ENCODE peak calls at places on chromosomes 4 and X, in five cellular contexts. O is SK-N-SH, B is fibroblast of mammary gland, U is sigmoid colon, J is adrenal gland. E is an unnamed sample.

GRCh38 chrX:66994729-66995128 is 355.9 kb upstream of the EDA2R start:
- DNase-seq in J (no peak), B (no peak), O (no peak), U (no peak), E (no peak)

GRCh38 chr4:107380190-107380589 is 339.8 kb downstream of the PAPSS1 start:
- DNase-seq in U (no peak), J (no peak), O (no peak), B (no peak), E (no peak)

GRCh38 chr4:40321671-40322131 is 13.4 kb upstream of the CHRNA9 start:
- DNase-seq in J (peak), U (no peak), B (peak), O (no peak), E (no peak)

GRCh38 chr4:105440890-105441289 is 33.0 kb downstream of the PPA2 start:
- DNase-seq in U (no peak), J (no peak), O (no peak), B (peak), E (no peak)

GRCh38 chr4:149889976-149890375 is 74.3 kb upstream of the IQCM start:
- DNase-seq in J (no peak), O (no peak), U (no peak), B (no peak), E (no peak)

GRCh38 chr4:158722291-158722916 is 792 bp downstream of the PPID start:
- DNase-seq in J (no peak), O (peak), B (peak), U (no peak), E (no peak)

GRCh38 chrX:24219320-24219719 is 69.8 kb downstream of the ZFX start:
- DNase-seq in B (no peak), O (no peak), J (no peak), U (no peak), E (no peak)

GRCh38 chr4:168028568-168028967 is 63.8 kb upstream of the ANXA10 start:
- DNase-seq in B (peak), U (no peak), J (no peak), O (peak), E (peak)

GRCh38 chr4:120293341-120293740 is 226.7 kb upstream of the MAD2L1 start:
- DNase-seq in J (no peak), U (no peak), B (peak), O (no peak), E (no peak)

GRCh38 chrX:21745756-21746155 is 12.2 kb downstream of the SMPX start:
- DNase-seq in U (no peak), J (peak), O (peak), B (peak), E (peak)

GRCh38 chr4:141697116-141697515 is 60.7 kb downstream of the IL15 start:
- DNase-seq in J (no peak), B (no peak), O (no peak), U (no peak), E (no peak)

GRCh38 chr4:89645512-89645911 is 191.4 kb downstream of the SNCA start:
- DNase-seq in B (no peak), J (no peak), O (no peak), U (no peak), E (no peak)

GRCh38 chr4:2255501-2256155 is 6.3 kb downstream of the MXD4 start:
- DNase-seq in O (peak), J (peak), B (peak), U (peak), E (peak)

GRCh38 chrX:49727847-49728246 is 32.1 kb upstream of the PAGE1 start:
- DNase-seq in J (no peak), B (no peak), U (no peak), O (no peak), E (no peak)

GRCh38 chrX:44042124-44042523 is 68.9 kb upstream of the NDP start:
- DNase-seq in B (peak), J (no peak), U (no peak), O (no peak), E (no peak)

GRCh38 chr4:48141048-48141447 is 7.0 kb upstream of the TXK start:
- DNase-seq in O (peak), U (no peak), J (no peak), B (peak), E (no peak)

GRCh38 chr4:182188622-182189021 is 54.6 kb upstream of the TENM3 start:
- DNase-seq in U (no peak), O (no peak), J (no peak), B (peak), E (no peak)

GRCh38 chrX:9859711-9860555 is 73.7 kb downstream of the SHROOM2 start:
- DNase-seq in U (no peak), O (no peak), J (no peak), B (peak), E (no peak)

GRCh38 chrX:84865113-84865512 is 138.6 kb upstream of the APOOL start:
- DNase-seq in J (no peak), O (no peak), B (peak), U (no peak), E (no peak)

GRCh38 chr4:106291678-106292077 is 24.3 kb downstream of the TBCK start:
- DNase-seq in B (no peak), J (no peak), O (no peak), U (no peak), E (no peak)

GRCh38 chr4:25031077-25031606 is 396 bp upstream of the LGI2 start:
- DNase-seq in B (peak), U (peak), J (no peak), O (peak), E (peak)

GRCh38 chr4:158998624-158999023 is 104.3 kb upstream of the RAPGEF2 start:
- DNase-seq in O (no peak), U (no peak), J (no peak), B (peak), E (no peak)

GRCh38 chr4:6250235-6250983 is 19.2 kb upstream of the WFS1 start:
- DNase-seq in O (peak), J (no peak), U (no peak), B (peak), E (no peak)

GRCh38 chrX:40581333-40581910 is 652 bp downstream of the ATP6AP2 start:
- DNase-seq in U (no peak), B (peak), O (no peak), J (no peak), E (no peak)

GRCh38 chr4:182091128-182091527 is 152.1 kb upstream of the TENM3 start:
- DNase-seq in J (no peak), O (no peak), B (no peak), U (no peak), E (no peak)

GRCh38 chr4:186643501-186644315 is 79.9 kb downstream of the FAT1 start:
- DNase-seq in U (no peak), O (no peak), J (no peak), B (peak), E (no peak)

GRCh38 chrX:477441-478012 is 90.8 kb upstream of the PPP2R3B start:
- DNase-seq in J (no peak), B (no peak), U (peak), O (no peak), E (no peak)

GRCh38 chrX:14864626-14865025 is 8.2 kb downstream of the FANCB start:
- DNase-seq in U (no peak), J (no peak), B (peak), O (no peak), E (no peak)

DNA sequence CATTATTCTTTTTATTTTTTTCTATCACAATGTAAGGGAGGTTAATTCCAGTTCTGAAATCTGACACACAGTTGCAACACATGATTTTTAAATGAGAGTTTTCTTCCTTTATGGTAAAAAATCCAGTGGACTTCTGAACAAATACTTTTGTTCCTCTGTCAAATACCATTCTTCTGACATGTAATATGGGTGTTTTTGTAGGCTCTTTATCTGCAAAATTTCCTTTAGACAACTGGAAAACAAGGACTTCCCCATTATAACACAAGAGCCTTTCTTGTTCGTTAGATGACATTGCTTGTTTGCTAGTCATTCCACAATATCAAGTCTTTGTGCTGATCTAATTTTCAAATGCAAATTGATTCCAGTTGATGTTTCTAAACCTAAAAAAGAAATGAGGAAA is 7.7 kb downstream of the FANCB start:
- DNase-seq in J (no peak), O (no peak), U (no peak), B (peak), E (no peak)
- H3K4me3 ChIP-seq in J (no peak), O (no peak), U (no peak), B (no peak), E (no peak)

GRCh38 chr4:108749119-108749518 is 13.7 kb downstream of the ETNPPL start:
- DNase-seq in O (no peak), U (no peak), J (no peak), B (no peak), E (no peak)
- TF ChIP-seq CTCF in O (no peak), U (no peak), J (no peak), B (no peak), E (no peak)

DNA sequence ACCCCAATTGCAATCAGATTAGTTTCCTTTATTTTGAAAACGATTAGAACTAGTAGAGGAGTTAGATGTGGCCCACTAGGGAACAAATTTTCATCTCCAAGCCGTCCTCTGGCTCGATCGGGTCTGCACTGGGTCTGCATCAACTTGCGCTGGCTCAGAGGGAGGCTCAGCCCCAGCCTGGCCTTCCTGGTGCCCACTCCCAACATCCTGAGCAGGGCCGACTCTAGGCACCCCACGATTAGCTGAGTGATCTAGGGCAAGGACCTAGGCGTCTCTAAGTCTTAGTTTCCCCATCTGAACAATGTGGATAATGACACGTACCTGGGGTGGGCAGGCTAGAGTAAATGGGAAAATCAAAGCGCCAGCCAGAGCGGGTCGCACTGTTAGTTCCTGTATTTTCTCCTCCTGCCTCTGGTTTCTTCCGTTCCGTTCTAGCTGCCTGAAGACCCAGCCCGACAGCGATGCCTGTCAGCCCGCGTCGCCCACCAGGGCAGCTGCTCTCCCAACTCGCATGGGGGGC is 7.7 kb upstream of the HAND2 start:
- DNase-seq in U (peak), J (no peak), O (no peak), B (no peak), E (peak)
- H3K4me3 ChIP-seq in U (peak), J (peak), O (peak), B (peak), E (peak)

GRCh38 chr4:87644286-87644685 is 5.8 kb upstream of the DMP1 start:
- DNase-seq in J (no peak), B (no peak), O (no peak), U (no peak), E (no peak)
- TF ChIP-seq CTCF in J (no peak), B (peak), O (peak), U (no peak), E (peak)

DNA sequence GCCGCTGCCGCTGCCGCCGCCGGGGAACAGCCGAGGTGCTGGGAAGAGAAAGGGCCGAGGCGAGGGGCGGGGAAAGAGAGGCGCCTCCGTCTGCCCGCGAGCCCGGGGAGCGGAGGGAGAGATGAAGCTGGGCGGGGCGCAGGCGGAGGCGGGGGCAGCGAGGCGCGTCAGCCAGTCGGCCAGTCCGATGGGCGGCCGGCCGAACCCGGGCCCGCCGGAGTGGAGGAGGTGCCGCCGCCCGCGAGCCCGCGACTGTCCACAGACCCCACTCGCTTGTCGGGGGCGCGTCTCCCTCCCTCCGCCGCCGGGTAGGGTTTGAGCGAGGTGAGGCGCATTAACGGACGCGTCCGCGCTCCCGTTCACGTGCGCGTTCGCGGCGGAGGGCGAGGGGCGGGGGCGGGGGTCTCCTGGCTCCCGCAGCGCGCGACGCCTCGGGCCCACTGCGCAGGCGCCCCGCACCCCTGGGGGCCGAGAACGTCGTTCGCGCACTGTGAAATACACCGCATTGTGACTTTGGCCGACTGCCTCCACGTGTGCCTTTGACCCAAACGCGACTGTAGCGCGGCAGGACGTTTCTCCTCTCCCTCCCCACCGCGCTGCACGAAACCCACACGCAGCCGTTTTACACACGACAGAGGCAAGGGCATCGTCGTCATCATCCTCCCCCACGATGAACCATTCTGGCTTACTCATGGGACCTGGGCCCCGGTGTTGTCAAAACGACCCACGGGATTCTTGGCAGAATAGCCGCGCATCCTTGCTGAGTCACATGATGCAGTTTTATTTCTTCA is at the start of gene NUDT11:
- DNase-seq in J (peak), O (peak), B (peak), U (peak), E (peak)
- H3K4me3 ChIP-seq in J (peak), O (peak), B (peak), U (peak), E (peak)

GRCh38 chrX:140661657-140662056 is 47.9 kb upstream of the LINC00632 start:
- DNase-seq in O (no peak), U (no peak), J (no peak), B (no peak), E (no peak)
- TF ChIP-seq CTCF in O (peak), U (no peak), J (no peak), B (no peak), E (no peak)

DNA sequence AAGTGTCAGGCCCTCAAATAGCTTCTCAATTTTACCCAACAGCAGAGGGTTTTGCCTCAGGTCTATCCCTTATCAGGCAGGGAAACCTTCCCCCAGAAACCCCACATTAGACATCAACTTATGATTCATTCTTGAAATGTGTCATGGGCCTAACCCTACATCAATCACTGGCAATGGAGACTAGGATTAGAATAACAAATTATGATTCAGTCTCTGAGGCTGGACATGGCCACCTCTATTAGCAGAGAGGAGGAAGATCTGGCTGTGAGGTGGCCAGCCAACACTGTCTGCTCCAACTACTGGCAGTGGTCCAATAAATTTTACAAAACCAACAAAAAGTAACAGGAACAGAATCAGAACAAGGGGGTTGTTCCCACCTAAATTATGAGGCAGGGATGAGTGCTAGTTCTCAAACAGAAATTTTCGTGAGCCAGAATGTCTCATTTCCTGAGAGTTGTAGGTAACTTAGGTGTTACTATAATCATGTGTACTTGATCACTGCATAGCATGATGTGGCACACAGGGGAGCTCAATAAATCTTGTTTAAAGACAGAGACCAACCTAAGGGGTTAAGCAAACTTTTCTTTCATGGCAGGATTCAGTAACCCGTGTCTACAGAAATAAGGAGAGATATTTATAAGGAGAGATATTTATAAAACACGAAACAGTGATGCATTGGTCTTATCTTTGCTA is 126.8 kb downstream of the NFKB1 start:
- DNase-seq in J (no peak), B (peak), O (no peak), U (no peak), E (no peak)
- H3K4me3 ChIP-seq in J (no peak), B (no peak), O (no peak), U (no peak), E (no peak)

DNA sequence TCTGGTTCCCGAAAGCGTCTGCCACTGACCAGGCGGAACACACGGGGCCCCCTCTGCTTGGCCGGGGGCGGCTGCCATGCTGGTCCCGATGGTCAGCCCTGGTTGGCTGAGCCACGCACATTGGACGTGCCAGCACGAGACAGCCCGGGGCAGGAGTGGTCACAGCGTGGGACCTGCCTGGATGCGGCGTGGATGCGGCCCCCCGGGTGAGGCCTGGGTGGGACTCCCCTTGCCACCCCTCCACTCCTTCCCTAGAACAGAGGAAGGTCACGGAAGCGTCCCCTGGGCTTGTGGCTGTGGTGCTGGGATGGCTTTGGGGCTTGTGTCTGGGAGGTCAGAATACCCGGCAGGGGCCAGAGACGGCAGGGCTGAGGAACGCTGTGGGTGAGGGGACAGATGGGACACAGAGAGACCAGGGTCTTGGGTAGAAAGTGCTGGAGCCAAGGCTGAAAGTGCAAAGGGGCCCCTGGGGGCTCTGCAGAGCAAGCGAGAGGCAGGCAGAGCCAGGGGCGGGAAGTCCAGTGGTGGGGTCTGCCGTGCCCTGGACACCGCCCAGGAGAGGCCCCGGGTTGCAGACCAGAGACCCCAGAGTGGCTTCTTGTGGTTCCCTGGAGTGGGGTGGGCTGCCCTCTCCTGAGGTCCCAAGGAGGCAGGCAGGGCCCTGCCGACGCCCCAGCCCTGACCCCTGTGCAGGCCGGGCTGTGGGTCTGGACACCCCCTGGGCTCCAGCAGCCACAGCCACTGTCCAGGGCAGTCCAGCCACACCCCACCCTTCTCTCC is 8.6 kb upstream of the CPLX1 start:
- DNase-seq in U (no peak), O (no peak), J (no peak), B (no peak), E (no peak)
- TF ChIP-seq CTCF in U (no peak), O (no peak), J (no peak), B (no peak), E (no peak)